ENCODE peak calls at places on chromosomes 11 and 22, in seven cellular contexts. E is naive thymus-derived CD8-positive, alpha-beta T cell; X is pancreas; C is stimulated activated CD4-positive, alpha-beta T cell treated with anti-CD3 and anti-CD28 coated beads, Interleukin-1b, Interleukin-23, amount 100 ng/mL, for 1 hour; V is SJSA1; D is HFFc6; N is COR-L47. F is an unnamed sample.

GRCh38 chr11:41320233-41320993 is 139.0 kb downstream of the LRRC4C start:
- DNase-seq in E (no peak), X (no peak), N (no peak), V (no peak), C (no peak), D (no peak), F (no peak)

GRCh38 chr22:47927811-47928210 is 1165.4 kb downstream of the TBC1D22A start:
- DNase-seq in E (no peak), N (no peak), C (no peak), V (no peak), D (no peak), X (no peak), F (no peak)

GRCh38 chr11:126669416-126669815 is 313.9 kb downstream of the ST3GAL4 start:
- DNase-seq in V (no peak), E (no peak), N (no peak), D (no peak), X (no peak), C (no peak), F (no peak)

GRCh38 chr11:82818399-82819043 is 81.7 kb downstream of the PRCP start:
- DNase-seq in C (no peak), N (no peak), D (no peak), X (no peak), V (no peak), E (no peak), F (no peak)

GRCh38 chr11:61973603-61974162 is 6.2 kb upstream of the FTH1 start:
- DNase-seq in V (no peak), C (no peak), D (no peak), X (no peak), E (no peak), N (no peak), F (no peak)

GRCh38 chr11:7833527-7833926 is 36.8 kb upstream of the OR5P2 start:
- DNase-seq in E (no peak), N (no peak), D (peak), V (no peak), C (no peak), X (no peak), F (no peak)

GRCh38 chr22:29768052-29768680 is 997 bp downstream of the UQCR10 start:
- DNase-seq in D (peak), N (no peak), X (no peak), E (no peak), V (no peak), C (no peak), F (no peak)

GRCh38 chr11:10489444-10489785 is 34.4 kb downstream of the AMPD3 start:
- DNase-seq in D (no peak), V (no peak), C (no peak), E (no peak), X (no peak), N (no peak), F (no peak)

GRCh38 chr11:33674035-33674814 is 26.4 kb downstream of the C11orf91 start:
- DNase-seq in N (no peak), V (no peak), X (no peak), D (peak), C (no peak), E (no peak), F (no peak)

GRCh38 chr22:46099740-46100139 is 50.6 kb upstream of the PPARA start:
- DNase-seq in V (no peak), C (no peak), E (no peak), N (no peak), D (no peak), X (no peak), F (no peak)

GRCh38 chr11:93131709-93132108 is 66.1 kb downstream of the SLC36A4 start:
- DNase-seq in D (no peak), X (no peak), N (peak), V (no peak), E (no peak), C (no peak), F (no peak)

GRCh38 chr11:8839957-8840945 is 70.7 kb upstream of the AKIP1 start:
- DNase-seq in V (peak), E (no peak), C (no peak), N (no peak), D (no peak), X (peak), F (no peak)

GRCh38 chr11:78615724-78616123 is 41.1 kb upstream of the NARS2 start:
- DNase-seq in N (no peak), E (no peak), V (no peak), D (no peak), C (no peak), X (no peak), F (no peak)

GRCh38 chr11:87251560-87251959 is 213.8 kb downstream of the TMEM135 start:
- DNase-seq in E (no peak), V (no peak), X (no peak), C (no peak), D (no peak), N (no peak), F (no peak)

GRCh38 chr11:117408356-117408755 is 80.7 kb downstream of the CEP164 start:
- DNase-seq in X (no peak), E (no peak), V (no peak), D (no peak), C (no peak), N (no peak), F (no peak)

GRCh38 chr22:23922921-23923320 is 28.7 kb downstream of the MIF start:
- DNase-seq in V (no peak), C (no peak), D (no peak), X (no peak), E (no peak), N (no peak), F (no peak)

GRCh38 chr11:69339916-69340565 is 46.1 kb downstream of the MYEOV start:
- DNase-seq in N (no peak), C (no peak), V (no peak), D (no peak), E (no peak), X (no peak), F (no peak)

GRCh38 chr22:36658900-36659299 is 44.7 kb downstream of the CACNG2 start:
- DNase-seq in V (no peak), D (no peak), N (no peak), X (no peak), E (no peak), C (no peak), F (no peak)

F was measured in HEK293T.